ENCODE peak calls at places on chromosome 14, in seven cellular contexts. One of them, this sample, is unnamed.

GRCh38 chr14:30468354-30468753 is 90.6 kb upstream of the G2E3 start:
- DNase-seq in trophoblast cell: no peak
- DNase-seq in IMR-90: no peak
- DNase-seq in mesendoderm: no peak
- DNase-seq in neuronal stem cell: no peak
- DNase-seq in mesenchymal stem cell: no peak
- DNase-seq in H1: no peak
- DNase-seq in this sample: no peak

GRCh38 chr14:43407721-43408120 is 1099.4 kb downstream of the FSCB start:
- DNase-seq in trophoblast cell: no peak
- DNase-seq in mesenchymal stem cell: no peak
- DNase-seq in neuronal stem cell: no peak
- DNase-seq in mesendoderm: no peak
- DNase-seq in H1: no peak
- DNase-seq in IMR-90: no peak
- DNase-seq in this sample: no peak

GRCh38 chr14:30855345-30856037 is 18.9 kb upstream of the COCH start:
- DNase-seq in neuronal stem cell: no peak
- DNase-seq in IMR-90: no peak
- DNase-seq in trophoblast cell: no peak
- DNase-seq in mesenchymal stem cell: no peak
- DNase-seq in H1: no peak
- DNase-seq in mesendoderm: no peak
- DNase-seq in this sample: no peak

GRCh38 chr14:46985529-46986137 is 334.1 kb upstream of the RPL10L start:
- DNase-seq in mesenchymal stem cell: no peak
- DNase-seq in mesendoderm: peak
- DNase-seq in H1: no peak
- DNase-seq in neuronal stem cell: no peak
- DNase-seq in trophoblast cell: no peak
- DNase-seq in IMR-90: no peak
- DNase-seq in this sample: no peak

GRCh38 chr14:61233436-61233956 is 47.6 kb downstream of the TMEM30B start:
- DNase-seq in mesendoderm: no peak
- DNase-seq in trophoblast cell: no peak
- DNase-seq in H1: no peak
- DNase-seq in mesenchymal stem cell: no peak
- DNase-seq in neuronal stem cell: no peak
- DNase-seq in IMR-90: no peak
- DNase-seq in this sample: no peak

GRCh38 chr14:102786758-102787157 is 9.5 kb downstream of the TRAF3 start:
- DNase-seq in IMR-90: peak
- DNase-seq in neuronal stem cell: no peak
- DNase-seq in trophoblast cell: peak
- DNase-seq in mesenchymal stem cell: no peak
- DNase-seq in mesendoderm: no peak
- DNase-seq in H1: no peak
- DNase-seq in this sample: no peak

GRCh38 chr14:98114122-98114895 is 1157.7 kb downstream of the BCL11B start:
- DNase-seq in mesendoderm: peak
- DNase-seq in mesenchymal stem cell: no peak
- DNase-seq in H1: no peak
- DNase-seq in IMR-90: no peak
- DNase-seq in trophoblast cell: no peak
- DNase-seq in neuronal stem cell: no peak
- DNase-seq in this sample: no peak

GRCh38 chr14:22466520-22466919 is 122.5 kb downstream of the DAD1 start:
- DNase-seq in mesenchymal stem cell: no peak
- DNase-seq in neuronal stem cell: no peak
- DNase-seq in mesendoderm: no peak
- DNase-seq in trophoblast cell: no peak
- DNase-seq in H1: no peak
- DNase-seq in IMR-90: peak
- DNase-seq in this sample: no peak

GRCh38 chr14:39492267-39492666 is 60.0 kb upstream of the FBXO33 start:
- DNase-seq in mesendoderm: peak
- DNase-seq in IMR-90: peak
- DNase-seq in mesenchymal stem cell: peak
- DNase-seq in trophoblast cell: no peak
- DNase-seq in neuronal stem cell: no peak
- DNase-seq in H1: no peak
- DNase-seq in this sample: no peak

GRCh38 chr14:28867571-28867970 is 101.0 kb downstream of the FOXG1 start:
- DNase-seq in mesendoderm: no peak
- DNase-seq in neuronal stem cell: no peak
- DNase-seq in H1: no peak
- DNase-seq in trophoblast cell: no peak
- DNase-seq in mesenchymal stem cell: no peak
- DNase-seq in IMR-90: no peak
- DNase-seq in this sample: no peak

GRCh38 chr14:75518625-75519024 is 3.6 kb upstream of the BATF start:
- DNase-seq in H1: no peak
- DNase-seq in mesendoderm: peak
- DNase-seq in mesenchymal stem cell: no peak
- DNase-seq in IMR-90: no peak
- DNase-seq in neuronal stem cell: no peak
- DNase-seq in trophoblast cell: peak
- DNase-seq in this sample: peak

GRCh38 chr14:96062010-96062409 is 22.8 kb downstream of the C14orf132 start:
- DNase-seq in mesendoderm: no peak
- DNase-seq in IMR-90: no peak
- DNase-seq in mesenchymal stem cell: no peak
- DNase-seq in H1: no peak
- DNase-seq in neuronal stem cell: no peak
- DNase-seq in trophoblast cell: no peak
- DNase-seq in this sample: peak

GRCh38 chr14:104307627-104308401 is 169.4 kb downstream of the KIF26A start:
- DNase-seq in mesendoderm: no peak
- DNase-seq in neuronal stem cell: no peak
- DNase-seq in trophoblast cell: no peak
- DNase-seq in H1: no peak
- DNase-seq in IMR-90: no peak
- DNase-seq in mesenchymal stem cell: no peak
- DNase-seq in this sample: no peak

GRCh38 chr14:69081271-69081670 is 71.6 kb downstream of the DCAF5 start:
- DNase-seq in trophoblast cell: no peak
- DNase-seq in H1: no peak
- DNase-seq in mesenchymal stem cell: no peak
- DNase-seq in neuronal stem cell: no peak
- DNase-seq in mesendoderm: no peak
- DNase-seq in IMR-90: no peak
- DNase-seq in this sample: no peak

GRCh38 chr14:91125271-91125661 is 11.4 kb downstream of the DGLUCY start:
- DNase-seq in IMR-90: no peak
- DNase-seq in mesendoderm: no peak
- DNase-seq in mesenchymal stem cell: no peak
- DNase-seq in neuronal stem cell: no peak
- DNase-seq in H1: no peak
- DNase-seq in trophoblast cell: no peak
- DNase-seq in this sample: no peak

GRCh38 chr14:91241848-91242247 is 2.7 kb downstream of the GPR68 start:
- DNase-seq in mesendoderm: no peak
- DNase-seq in mesenchymal stem cell: no peak
- DNase-seq in H1: no peak
- DNase-seq in trophoblast cell: no peak
- DNase-seq in IMR-90: no peak
- DNase-seq in neuronal stem cell: no peak
- DNase-seq in this sample: no peak

GRCh38 chr14:75343914-75344313 is 65.3 kb downstream of the FOS start:
- DNase-seq in mesendoderm: no peak
- DNase-seq in trophoblast cell: no peak
- DNase-seq in IMR-90: no peak
- DNase-seq in neuronal stem cell: no peak
- DNase-seq in H1: no peak
- DNase-seq in mesenchymal stem cell: no peak
- DNase-seq in this sample: no peak

GRCh38 chr14:32650030-32650429 is 288.6 kb upstream of the NPAS3 start:
- DNase-seq in H1: no peak
- DNase-seq in neuronal stem cell: no peak
- DNase-seq in mesenchymal stem cell: no peak
- DNase-seq in IMR-90: no peak
- DNase-seq in trophoblast cell: no peak
- DNase-seq in mesendoderm: no peak
- DNase-seq in this sample: no peak

GRCh38 chr14:101506921-101507300 is 54.4 kb upstream of the DIO3 start:
- DNase-seq in mesendoderm: no peak
- DNase-seq in trophoblast cell: no peak
- DNase-seq in H1: no peak
- DNase-seq in mesenchymal stem cell: no peak
- DNase-seq in neuronal stem cell: no peak
- DNase-seq in IMR-90: no peak
- DNase-seq in this sample: no peak

DNA sequence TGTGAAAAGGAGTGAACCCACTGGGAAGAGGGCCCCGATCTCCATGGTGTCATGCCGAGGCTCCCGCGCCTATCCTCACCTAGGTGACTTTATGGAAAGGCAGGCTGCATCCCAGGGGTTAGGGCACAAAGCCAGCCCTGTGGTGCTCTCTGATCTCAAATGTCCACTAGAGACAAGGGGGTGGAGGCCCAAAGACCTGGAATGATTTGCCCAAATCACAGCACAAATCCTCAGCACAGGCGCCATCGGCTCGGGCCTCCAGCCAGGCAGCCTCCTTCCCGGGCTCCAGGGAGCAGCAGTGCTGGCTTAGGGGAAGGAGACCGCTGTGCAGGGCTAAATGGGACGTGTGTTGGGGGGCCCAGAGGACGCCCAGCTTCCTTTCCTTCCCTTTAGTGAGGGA is 17.6 kb downstream of the CHGA start:
- DNase-seq in mesendoderm: no peak
- DNase-seq in mesenchymal stem cell: no peak
- DNase-seq in trophoblast cell: no peak
- DNase-seq in H1: no peak
- DNase-seq in IMR-90: no peak
- DNase-seq in neuronal stem cell: no peak
- DNase-seq in this sample: no peak
- H2BK120ac ChIP-seq in mesendoderm: no peak
- H2BK120ac ChIP-seq in mesenchymal stem cell: no peak
- H2BK120ac ChIP-seq in trophoblast cell: no peak
- H2BK120ac ChIP-seq in H1: no peak
- H2BK120ac ChIP-seq in IMR-90: no peak
- H2BK120ac ChIP-seq in neuronal stem cell: no peak
- H2BK120ac ChIP-seq in this sample: no peak

DNA sequence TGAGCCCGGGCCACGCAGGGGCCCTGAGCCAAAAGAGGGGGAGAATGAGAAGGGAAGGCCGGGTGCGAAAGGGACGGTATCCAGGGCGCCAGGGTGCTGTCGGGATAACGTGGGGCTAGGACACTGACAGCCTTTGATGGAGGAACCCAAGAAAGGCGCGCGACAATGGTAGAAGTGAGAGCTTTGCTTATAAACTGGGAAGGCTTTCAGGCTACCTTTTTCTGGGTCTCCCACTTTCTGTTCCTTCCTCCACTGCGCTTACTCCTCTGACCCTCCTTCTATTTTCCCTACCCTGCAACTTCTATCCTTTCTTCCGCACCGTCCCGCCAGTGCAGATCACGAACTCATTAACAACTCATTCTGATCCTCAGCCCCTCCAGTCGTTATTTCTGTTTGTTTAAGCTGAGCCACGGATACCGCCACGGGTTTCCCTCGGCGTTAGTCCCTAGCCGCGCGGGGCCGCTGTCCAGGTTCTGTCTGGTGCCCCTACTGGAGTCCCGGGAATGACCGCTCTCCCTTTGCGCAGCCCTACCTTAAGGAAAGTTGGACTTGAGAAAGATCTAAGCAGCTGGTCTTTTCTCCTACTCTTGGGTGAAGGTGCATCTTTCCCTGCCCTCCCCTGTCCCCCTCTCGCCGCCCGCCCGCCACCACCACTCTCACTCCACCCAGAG is 3.0 kb downstream of the SSTR1 start:
- DNase-seq in H1: no peak
- DNase-seq in neuronal stem cell: peak
- DNase-seq in mesendoderm: no peak
- DNase-seq in IMR-90: peak
- DNase-seq in mesenchymal stem cell: peak
- DNase-seq in trophoblast cell: no peak
- DNase-seq in this sample: no peak
- H2BK120ac ChIP-seq in H1: no peak
- H2BK120ac ChIP-seq in neuronal stem cell: no peak
- H2BK120ac ChIP-seq in mesendoderm: no peak
- H2BK120ac ChIP-seq in IMR-90: peak
- H2BK120ac ChIP-seq in mesenchymal stem cell: no peak
- H2BK120ac ChIP-seq in trophoblast cell: no peak
- H2BK120ac ChIP-seq in this sample: no peak

DNA sequence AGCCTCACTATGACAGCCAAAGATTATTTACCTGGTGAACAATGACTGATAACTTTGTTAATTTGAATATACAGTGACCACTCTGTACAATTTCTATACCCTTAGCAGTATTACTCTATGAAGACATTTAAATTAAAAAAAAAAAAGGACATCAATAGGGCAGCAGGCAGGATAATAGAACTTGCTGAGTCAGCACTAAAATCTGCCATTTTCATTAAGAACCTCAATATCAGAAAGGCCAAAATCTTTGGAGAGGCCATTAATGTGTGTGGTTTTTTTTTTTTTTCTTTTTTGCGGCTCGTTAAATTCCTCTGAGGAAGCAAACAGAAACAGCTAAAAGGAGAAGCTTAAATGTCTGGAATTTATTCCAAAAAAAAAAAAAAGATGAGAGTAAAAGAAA is 73.7 kb downstream of the FOXN3 start:
- DNase-seq in IMR-90: no peak
- DNase-seq in mesendoderm: no peak
- DNase-seq in H1: no peak
- DNase-seq in trophoblast cell: no peak
- DNase-seq in mesenchymal stem cell: no peak
- DNase-seq in neuronal stem cell: no peak
- DNase-seq in this sample: no peak
- H2BK120ac ChIP-seq in IMR-90: no peak
- H2BK120ac ChIP-seq in mesendoderm: no peak
- H2BK120ac ChIP-seq in H1: no peak
- H2BK120ac ChIP-seq in trophoblast cell: no peak
- H2BK120ac ChIP-seq in mesenchymal stem cell: no peak
- H2BK120ac ChIP-seq in neuronal stem cell: no peak
- H2BK120ac ChIP-seq in this sample: no peak

DNA sequence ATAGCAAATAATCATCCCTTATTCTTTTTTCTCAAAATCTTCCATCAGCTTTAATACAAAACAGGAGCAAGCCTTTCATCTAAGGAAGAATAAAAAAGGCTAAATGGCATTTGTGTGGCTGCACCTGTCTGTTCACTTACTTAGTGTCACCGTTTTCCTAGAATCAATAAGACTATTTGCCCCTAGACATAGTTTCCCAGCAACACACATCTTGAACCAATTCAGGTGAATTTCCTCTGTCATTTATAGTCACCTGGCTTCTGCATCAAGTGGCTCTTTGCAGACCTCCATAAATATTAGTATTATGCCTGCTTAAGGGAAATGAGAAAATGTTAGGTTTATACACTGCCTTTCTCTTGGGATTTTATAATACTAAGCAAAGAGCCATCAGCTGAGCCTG is 17.4 kb upstream of the GCH1 start:
- DNase-seq in neuronal stem cell: no peak
- DNase-seq in IMR-90: no peak
- DNase-seq in H1: no peak
- DNase-seq in mesendoderm: no peak
- DNase-seq in mesenchymal stem cell: no peak
- DNase-seq in trophoblast cell: no peak
- DNase-seq in this sample: no peak
- H2BK120ac ChIP-seq in neuronal stem cell: no peak
- H2BK120ac ChIP-seq in IMR-90: no peak
- H2BK120ac ChIP-seq in H1: no peak
- H2BK120ac ChIP-seq in mesendoderm: no peak
- H2BK120ac ChIP-seq in mesenchymal stem cell: no peak
- H2BK120ac ChIP-seq in trophoblast cell: no peak
- H2BK120ac ChIP-seq in this sample: no peak

GRCh38 chr14:74296037-74296467 is 6.7 kb downstream of the ABCD4 start:
- DNase-seq in mesenchymal stem cell: no peak
- DNase-seq in trophoblast cell: no peak
- DNase-seq in IMR-90: no peak
- DNase-seq in H1: no peak
- DNase-seq in mesendoderm: no peak
- DNase-seq in neuronal stem cell: no peak
- DNase-seq in this sample: no peak
- H2BK120ac ChIP-seq in mesenchymal stem cell: no peak
- H2BK120ac ChIP-seq in trophoblast cell: no peak
- H2BK120ac ChIP-seq in IMR-90: no peak
- H2BK120ac ChIP-seq in H1: no peak
- H2BK120ac ChIP-seq in mesendoderm: no peak
- H2BK120ac ChIP-seq in neuronal stem cell: no peak
- H2BK120ac ChIP-seq in this sample: no peak

This sample was measured in H9.